ENCODE peak calls at places on chromosomes 4 and X, in six cellular contexts. V is psoas muscle, E is GM13976, L is Caco-2, F is heart right ventricle, Z is NB4. O is an unnamed sample.

GRCh38 chrX:140509468-140510305 is 4.8 kb upstream of the SOX3 start:
- DNase-seq in V (no peak), E (peak), L (no peak), F (no peak), Z (no peak), O (no peak)

GRCh38 chrX:16484338-16484737 is 165.6 kb upstream of the S100G start:
- DNase-seq in V (no peak), E (no peak), L (no peak), F (no peak), Z (peak), O (no peak)

GRCh38 chr4:121950212-121950679 is 1.6 kb downstream of the TRPC3 start:
- DNase-seq in V (peak), E (peak), L (peak), F (peak), Z (no peak), O (peak)

GRCh38 chr4:161189286-161190134 is 974.3 kb downstream of the FSTL5 start:
- DNase-seq in V (no peak), E (no peak), L (no peak), F (no peak), Z (no peak), O (no peak)

GRCh38 chr4:108795733-108796132 is 32.9 kb upstream of the ETNPPL start:
- DNase-seq in V (no peak), E (no peak), L (no peak), F (no peak), Z (no peak), O (no peak)

GRCh38 chr4:112213850-112214249 is 17.7 kb upstream of the AP1AR start:
- DNase-seq in V (no peak), E (no peak), L (no peak), F (no peak), Z (peak), O (no peak)

GRCh38 chrX:153477039-153477438 is 6.7 kb upstream of the HAUS7 start:
- DNase-seq in V (peak), E (no peak), L (no peak), F (peak), Z (no peak), O (no peak)

GRCh38 chr4:143513314-143514211 is at the start of gene SMARCA5:
- DNase-seq in V (peak), E (peak), L (peak), F (peak), Z (peak), O (peak)

GRCh38 chr4:106366026-106366425 is 2.6 kb downstream of the GIMD1 start:
- DNase-seq in V (no peak), E (no peak), L (no peak), F (no peak), Z (no peak), O (no peak)

GRCh38 chrX:115459883-115460564 is 101.0 kb upstream of the PLS3 start:
- DNase-seq in V (no peak), E (no peak), L (no peak), F (no peak), Z (no peak), O (no peak)

GRCh38 chr4:63122955-63123354 is 1286.3 kb downstream of the TECRL start:
- DNase-seq in V (no peak), E (no peak), L (no peak), F (no peak), Z (no peak), O (no peak)

GRCh38 chrX:56794404-56794803 is 65.4 kb downstream of the NBDY start:
- DNase-seq in V (no peak), E (no peak), L (no peak), F (no peak), Z (no peak), O (no peak)

GRCh38 chr4:173014113-173014558 is 154.5 kb upstream of the GALNT7 start:
- DNase-seq in V (no peak), E (no peak), L (no peak), F (peak), Z (peak), O (no peak)

GRCh38 chrX:5051831-5052491 is 1176.7 kb downstream of the NLGN4X start:
- DNase-seq in V (peak), E (no peak), L (peak), F (peak), Z (no peak), O (no peak)

GRCh38 chrX:124217289-124218251 is 114.9 kb upstream of the TEX13D start:
- DNase-seq in V (no peak), E (no peak), L (no peak), F (no peak), Z (peak), O (peak)

GRCh38 chr4:23720556-23720955 is 169.3 kb downstream of the PPARGC1A start:
- DNase-seq in V (no peak), E (no peak), L (no peak), F (no peak), Z (no peak), O (no peak)

GRCh38 chrX:87299563-87300160 is 217.9 kb upstream of the KLHL4 start:
- DNase-seq in V (no peak), E (no peak), L (no peak), F (no peak), Z (peak), O (peak)

GRCh38 chr4:148557793-148558192 is 115.6 kb upstream of the NR3C2 start:
- DNase-seq in V (no peak), E (no peak), L (no peak), F (no peak), Z (no peak), O (no peak)

GRCh38 chr4:182861346-182861745 is 55.8 kb downstream of the DCTD start:
- DNase-seq in V (no peak), E (no peak), L (no peak), F (no peak), Z (no peak), O (no peak)

GRCh38 chr4:182863501-182863900 is 53.7 kb downstream of the DCTD start:
- DNase-seq in V (no peak), E (no peak), L (no peak), F (no peak), Z (no peak), O (no peak)

GRCh38 chr4:182859730-182860129 is 57.5 kb downstream of the DCTD start:
- DNase-seq in V (no peak), E (no peak), L (no peak), F (no peak), Z (no peak), O (no peak)

GRCh38 chr4:182862921-182863320 is 54.3 kb downstream of the DCTD start:
- DNase-seq in V (no peak), E (no peak), L (no peak), F (no peak), Z (no peak), O (no peak)

GRCh38 chr4:182862166-182862875 is 54.9 kb downstream of the DCTD start:
- DNase-seq in V (no peak), E (no peak), L (no peak), F (no peak), Z (no peak), O (no peak)
- TF ChIP-seq CTCF in V (no peak), E (no peak), L (peak), F (no peak), Z (no peak), O (no peak)

GRCh38 chrX:53246231-53246630 is 21.2 kb upstream of the KDM5C start:
- DNase-seq in V (no peak), E (no peak), L (no peak), F (no peak), Z (no peak), O (no peak)

GRCh38 chrX:53247928-53248327 is 22.9 kb upstream of the KDM5C start:
- DNase-seq in V (no peak), E (no peak), L (no peak), F (no peak), Z (no peak), O (no peak)

GRCh38 chrX:53241558-53241957 is 16.6 kb upstream of the KDM5C start:
- DNase-seq in V (no peak), E (no peak), L (no peak), F (no peak), Z (peak), O (no peak)

GRCh38 chrX:53242310-53242709 is 17.3 kb upstream of the KDM5C start:
- DNase-seq in V (no peak), E (no peak), L (no peak), F (no peak), Z (no peak), O (no peak)

GRCh38 chrX:53244610-53245009 is 19.6 kb upstream of the KDM5C start:
- DNase-seq in V (no peak), E (no peak), L (no peak), F (no peak), Z (no peak), O (no peak)
- TF ChIP-seq CTCF in V (peak), E (no peak), L (no peak), F (no peak), Z (no peak), O (no peak)

DNA sequence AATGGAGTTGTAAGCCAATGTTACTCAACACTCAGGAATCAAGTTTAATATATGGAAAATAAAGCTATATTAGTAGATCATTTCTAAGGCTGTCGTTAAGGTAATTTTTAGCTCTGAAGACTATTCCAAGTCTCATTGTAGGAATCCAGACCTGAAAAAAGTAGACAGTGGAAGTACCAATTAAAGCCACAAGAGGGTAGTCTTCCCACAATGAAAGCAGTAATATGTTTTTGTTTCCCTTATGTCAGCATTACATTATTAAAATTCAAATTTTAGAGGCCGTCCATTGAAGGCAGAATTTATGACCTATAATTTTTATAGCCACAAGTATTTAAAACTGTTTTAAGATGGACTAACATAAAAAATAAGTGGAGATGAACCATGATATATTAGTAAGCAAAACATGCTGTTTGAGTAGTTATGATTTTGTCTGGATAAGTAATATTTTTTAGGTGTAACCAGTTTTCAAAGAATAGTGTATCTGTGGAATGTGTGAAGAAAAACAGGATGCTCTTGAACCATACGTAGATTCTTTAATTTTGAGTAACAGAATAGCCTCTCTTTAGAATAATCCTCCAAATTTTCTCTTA is 372.6 kb upstream of the TECRL start:
- DNase-seq in V (no peak), E (peak), L (no peak), F (no peak), Z (peak), O (no peak)
- TF ChIP-seq CTCF in V (peak), E (peak), L (peak), F (peak), Z (peak), O (no peak)

GRCh38 chr4:48290146-48290772 is 20.6 kb upstream of the TEC start:
- DNase-seq in V (no peak), E (peak), L (no peak), F (no peak), Z (peak), O (peak)
- TF ChIP-seq CTCF in V (peak), E (peak), L (peak), F (peak), Z (peak), O (peak)

DNA sequence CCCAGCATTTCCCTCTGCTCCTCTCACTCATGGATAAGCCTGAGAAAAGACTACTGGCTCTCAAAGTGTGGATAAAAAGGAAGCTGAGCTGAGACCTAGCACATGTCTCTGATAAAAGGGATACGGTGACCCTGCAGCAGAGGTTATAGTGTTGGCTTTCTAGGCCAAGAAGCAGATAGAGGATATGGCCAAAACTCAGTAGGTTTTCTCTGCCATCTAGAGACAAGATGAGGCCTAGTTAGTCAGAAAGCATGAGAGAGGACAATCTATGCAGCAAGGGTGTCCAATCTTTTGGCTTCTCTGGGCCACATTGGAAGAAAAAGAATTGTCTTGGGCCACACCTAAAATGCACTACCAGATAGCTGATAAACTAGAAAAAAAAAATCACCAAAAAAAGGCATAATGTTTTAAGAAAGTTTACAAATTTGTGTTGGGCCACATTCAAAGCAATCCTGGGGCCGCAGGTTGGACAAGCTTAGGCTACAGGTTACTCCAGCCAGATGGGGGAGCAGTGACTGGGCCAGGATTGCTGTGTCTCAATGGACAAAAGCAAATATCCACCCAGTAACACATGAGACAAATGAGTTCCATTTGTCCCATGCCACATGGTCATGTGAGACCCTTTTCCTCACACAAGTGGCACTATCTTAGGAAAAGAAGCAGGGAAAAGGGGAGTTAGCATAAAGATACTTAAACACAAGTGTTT is 411.4 kb downstream of the INPP4B start:
- DNase-seq in V (no peak), E (no peak), L (no peak), F (no peak), Z (no peak), O (no peak)
- TF ChIP-seq CTCF in V (no peak), E (no peak), L (no peak), F (no peak), Z (no peak), O (no peak)